ENCODE peak calls at places on chromosome X, in six cellular contexts. M is suprapubic skin, W is GM23338, F is choroid plexus epithelial cell, O is fibroblast of lung, X is MM.1S. K is an unnamed sample.

GRCh38 chrX:137427061-137427778 is 138.7 kb upstream of the ZIC3 start:
- DNase-seq in O (no peak), W (peak; percentile 48), X (no peak), M (no peak), F (no peak), K (no peak)

GRCh38 chrX:154534526-154535322 is 11.9 kb downstream of the G6PD start:
- DNase-seq in F (peak; percentile 89), M (peak; percentile 92), W (peak; percentile 83), X (peak; percentile 82), O (peak; percentile 81), K (peak; percentile 73)

GRCh38 chrX:31185884-31186283 is 114.0 kb upstream of the FTHL17 start:
- DNase-seq in O (no peak), X (no peak), M (no peak), F (no peak), W (no peak), K (no peak)

GRCh38 chrX:81120270-81120935 is 81.3 kb downstream of the HMGN5 start:
- DNase-seq in X (peak; percentile 12), W (no peak), M (no peak), F (no peak), O (no peak), K (no peak)

GRCh38 chrX:105229146-105229545 is 8.7 kb upstream of the TEX13A start:
- DNase-seq in F (no peak), W (no peak), M (no peak), X (no peak), O (no peak), K (no peak)

GRCh38 chrX:103624111-103624510 is 4.7 kb upstream of the TCEAL1 start:
- DNase-seq in W (no peak), F (peak; percentile 57), M (no peak), X (no peak), O (no peak), K (no peak)

GRCh38 chrX:131068945-131069719 is 11.0 kb downstream of the ARHGAP36 start:
- DNase-seq in X (no peak), W (peak; percentile 84), F (peak; percentile 5), M (no peak), O (peak; percentile 34), K (peak; percentile 1)

GRCh38 chrX:42770566-42770965 is 7.4 kb downstream of the PPP1R2C start:
- DNase-seq in F (no peak), X (no peak), W (no peak), M (no peak), O (no peak), K (no peak)

GRCh38 chrX:10007604-10008003 is 40.4 kb downstream of the CLDN34 start:
- DNase-seq in X (no peak), O (peak; percentile 42), W (no peak), M (no peak), F (peak; percentile 64), K (no peak)

GRCh38 chrX:24879679-24880078 is 136.1 kb downstream of the ARX start:
- DNase-seq in F (no peak), M (no peak), W (no peak), O (no peak), X (no peak), K (no peak)

DNA sequence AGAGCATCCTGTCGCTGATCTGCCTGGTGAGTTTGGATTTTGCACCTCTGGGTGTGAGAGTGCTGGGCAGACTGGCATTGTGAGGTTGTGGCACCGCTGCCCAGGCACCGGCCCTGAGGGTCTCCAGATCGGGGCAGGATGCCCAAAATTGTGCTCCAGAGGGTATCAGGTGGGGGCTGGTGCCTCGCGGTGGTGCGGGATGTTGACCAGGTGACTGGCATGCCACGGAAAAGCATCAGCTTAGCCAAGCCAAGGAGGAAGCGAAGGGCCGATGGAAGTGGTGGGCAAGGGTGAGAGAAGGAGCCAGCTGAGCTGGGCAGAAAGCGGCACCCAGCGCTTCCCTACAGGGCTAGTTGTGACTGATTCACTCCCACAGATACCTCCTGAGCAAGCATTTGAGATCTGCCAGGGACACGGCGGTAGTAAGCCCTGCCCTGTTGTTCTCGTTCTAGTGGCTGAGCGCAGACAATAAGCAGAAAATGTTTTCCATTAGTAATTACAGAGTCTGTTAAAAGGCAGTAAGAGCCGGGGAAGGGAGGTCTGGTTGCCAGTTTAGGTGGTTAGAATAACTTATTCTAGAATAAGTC is 809 bp downstream of the ZFP92 start:
- DNase-seq in O (no peak), X (no peak), F (no peak), M (no peak), W (no peak), K (peak; percentile 23)
- H3K4me3 ChIP-seq in O (peak overlapping the region; percentile 51), X (peak overlapping the region; percentile 47), F (peak overlapping the region; percentile 54), M (peak overlapping the region; percentile 47), W (peak overlapping the region; percentile 53), K (no peak overlapping the region)

DNA sequence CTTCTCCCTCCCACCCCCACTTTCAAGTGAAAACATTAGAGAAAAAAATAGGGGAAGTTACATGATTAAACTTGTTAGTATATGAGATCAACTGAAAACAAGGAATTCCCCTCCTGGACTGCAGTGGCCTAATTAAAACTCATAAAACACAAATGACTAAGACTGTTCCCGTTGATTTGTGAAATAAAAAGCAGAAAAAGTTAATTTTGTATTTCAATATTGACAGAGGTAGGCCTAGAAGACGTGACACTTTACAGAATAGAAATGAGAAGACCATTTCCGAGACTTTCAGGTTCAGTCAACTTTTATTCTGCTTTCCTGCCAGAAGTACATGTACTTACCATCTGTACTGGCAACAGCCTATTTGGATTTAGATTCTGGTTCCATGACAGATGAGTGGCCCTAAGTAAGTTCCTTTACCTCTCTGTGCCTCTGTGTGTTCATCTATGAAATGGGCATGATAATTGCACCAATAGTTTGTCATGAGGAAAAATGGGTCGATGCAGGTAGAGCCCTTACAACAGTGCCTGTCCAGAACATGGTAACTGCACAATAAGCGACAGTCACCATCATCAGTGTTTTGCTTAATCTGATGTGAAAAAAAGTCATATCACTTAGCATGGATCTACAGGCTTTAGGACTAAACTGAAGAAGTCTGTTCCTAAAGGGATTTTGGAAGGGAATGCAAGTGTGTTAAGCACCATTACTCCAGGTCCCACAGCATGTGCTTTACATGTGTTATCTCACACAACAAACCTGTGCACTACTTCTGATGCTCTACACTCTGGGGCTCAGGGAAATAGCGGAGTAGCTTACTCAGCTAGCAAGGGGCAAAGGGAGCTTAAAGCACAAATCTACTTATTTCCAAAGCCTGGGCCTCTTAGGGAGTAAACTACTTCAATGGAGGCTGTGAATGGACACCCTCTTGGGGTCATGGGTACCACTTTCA is 562.3 kb upstream of the DIPK2B start:
- DNase-seq in W (no peak), F (no peak), O (no peak), X (no peak), M (no peak), K (peak; percentile 57)
- H3K4me3 ChIP-seq in W (no peak overlapping the region), F (no peak overlapping the region), O (peak overlapping the region; percentile 39), X (no peak overlapping the region), M (no peak overlapping the region), K (no peak overlapping the region)

DNA sequence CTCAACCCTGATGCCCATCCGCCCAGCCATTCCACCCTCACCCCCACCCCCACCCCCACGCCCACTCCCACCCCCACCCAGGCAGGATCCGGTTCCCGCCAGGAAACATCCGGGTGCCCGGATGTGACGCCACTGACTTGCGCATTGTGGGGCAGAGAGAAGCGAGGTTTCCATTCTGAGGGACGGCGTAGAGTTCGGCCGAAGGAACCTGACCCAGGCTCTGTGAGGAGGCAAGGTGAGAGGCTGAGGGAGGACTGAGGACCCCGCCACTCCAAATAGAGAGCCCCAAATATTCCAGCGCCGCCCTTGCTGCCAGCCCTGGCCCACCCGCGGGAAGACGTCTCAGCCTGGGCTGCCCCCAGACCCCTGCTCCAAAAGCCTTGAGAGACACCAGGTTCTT is at the start of gene MAGEA1:
- DNase-seq in X (peak; percentile 60), W (no peak), F (no peak), M (no peak), O (no peak), K (no peak)
- H3K4me3 ChIP-seq in X (peak within 1 kb of the TSS; percentile 87), W (no peak within 1 kb of the TSS), F (no peak within 1 kb of the TSS), M (no peak within 1 kb of the TSS), O (no peak within 1 kb of the TSS), K (no peak within 1 kb of the TSS)

GRCh38 chrX:11751261-11751660 is 6.8 kb upstream of the MSL3 start:
- DNase-seq in W (no peak), F (no peak), M (no peak), X (no peak), O (no peak), K (no peak)

GRCh38 chrX:11756354-11757318 is 1.4 kb upstream of the MSL3 start:
- DNase-seq in F (peak; percentile 16), M (no peak), X (no peak), W (peak; percentile 4), O (no peak), K (peak; percentile 24)

GRCh38 chrX:11755724-11756123 is 2.3 kb upstream of the MSL3 start:
- DNase-seq in M (no peak), F (no peak), W (no peak), O (no peak), X (no peak), K (no peak)

GRCh38 chrX:11754958-11755645 is 2.9 kb upstream of the MSL3 start:
- DNase-seq in F (no peak), W (no peak), M (no peak), X (no peak), O (no peak), K (no peak)

DNA sequence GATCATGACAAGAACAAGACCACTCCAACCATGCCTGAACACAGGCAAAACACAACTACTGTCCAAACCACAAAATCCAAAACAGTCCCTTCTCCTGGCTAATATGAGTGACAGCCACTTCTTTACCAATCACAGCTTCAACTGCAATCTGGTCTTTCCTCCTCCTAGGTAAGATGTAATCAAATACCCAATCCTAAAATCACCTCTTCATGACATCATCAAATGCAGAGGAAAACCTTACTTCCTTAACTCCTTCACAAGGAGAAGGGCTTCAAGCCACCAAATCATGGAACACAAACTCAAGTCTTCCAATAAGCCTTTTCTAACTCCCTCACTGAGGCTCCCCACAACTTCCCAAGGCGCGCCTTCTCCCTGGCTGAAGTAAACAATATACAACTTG is 4.4 kb upstream of the MSL3 start:
- DNase-seq in W (no peak), F (no peak), O (no peak), X (no peak), M (no peak), K (no peak)
- H3K4me3 ChIP-seq in W (no peak overlapping the region), F (no peak overlapping the region), O (no peak overlapping the region), X (no peak overlapping the region), M (no peak overlapping the region), K (no peak overlapping the region)

GRCh38 chrX:12610079-12610478 is 181.1 kb upstream of the PRPS2 start:
- DNase-seq in X (no peak), M (no peak), W (no peak), O (peak; percentile 21), F (no peak), K (peak; percentile 95)

GRCh38 chrX:12611471-12611870 is 179.7 kb upstream of the PRPS2 start:
- DNase-seq in W (no peak), O (no peak), X (peak; percentile 33), F (no peak), M (no peak), K (no peak)

GRCh38 chrX:12615061-12615460 is 176.2 kb upstream of the PRPS2 start:
- DNase-seq in X (no peak), O (no peak), F (no peak), W (no peak), M (no peak), K (peak; percentile 7)

GRCh38 chrX:12617241-12617640 is 174.0 kb upstream of the PRPS2 start:
- DNase-seq in W (no peak), X (no peak), F (no peak), O (no peak), M (no peak), K (peak; percentile 58)

GRCh38 chrX:12614266-12614665 is 176.9 kb upstream of the PRPS2 start:
- DNase-seq in W (no peak), F (no peak), O (no peak), M (no peak), X (no peak), K (peak; percentile 71)
- H3K4me3 ChIP-seq in W (no peak overlapping the region), F (no peak overlapping the region), O (no peak overlapping the region), M (no peak overlapping the region), X (no peak overlapping the region), K (no peak overlapping the region)